ENCODE peak calls at places on chromosome 2, in six cellular contexts. V is Panc1, Q is heart right ventricle, Y is OCI-LY7, Z is HCT116, W is colonic mucosa. R is an unnamed sample.
A peak's percentile ranks its signal among the peaks of the same experiment; 100 is the strongest.

GRCh38 chr2:60515751-60516226 is 37.7 kb downstream of the BCL11A start:
- DNase-seq in Z (no peak), Y (no peak), V (no peak), Q (no peak), W (no peak), R (no peak)

GRCh38 chr2:177265386-177265690 is 811 bp upstream of the NFE2L2 start:
- DNase-seq in Z (no peak), V (no peak), W (peak; percentile 74), Y (no peak), Q (peak; percentile 61), R (peak; percentile 73)

GRCh38 chr2:48965204-48965603 is 189.1 kb downstream of the FSHR start:
- DNase-seq in Y (no peak), V (no peak), Q (no peak), Z (no peak), W (no peak), R (no peak)

GRCh38 chr2:85733121-85733960 is 20.4 kb upstream of the ATOH8 start:
- DNase-seq in Q (no peak), W (no peak), Z (no peak), Y (no peak), V (no peak), R (peak; percentile 27)

GRCh38 chr2:42810971-42811865 is 18.8 kb upstream of the HAAO start:
- DNase-seq in W (peak; percentile 54), Y (no peak), Q (peak; percentile 59), V (no peak), Z (no peak), R (peak; percentile 53)

GRCh38 chr2:98311771-98312545 is 34.3 kb upstream of the CNGA3 start:
- DNase-seq in Q (no peak), Z (no peak), Y (no peak), W (no peak), V (no peak), R (no peak)

GRCh38 chr2:28471214-28471613 is 24.6 kb upstream of the PLB1 start:
- DNase-seq in Q (no peak), Y (no peak), V (no peak), W (no peak), Z (no peak), R (no peak)

GRCh38 chr2:172525601-172526000 is 30.3 kb upstream of the PDK1 start:
- DNase-seq in Q (no peak), Y (peak; percentile 8), Z (no peak), V (no peak), W (no peak), R (no peak)

GRCh38 chr2:70596739-70597138 is 43.1 kb upstream of the TGFA start:
- DNase-seq in Q (no peak), Z (peak; percentile 59), V (no peak), W (no peak), Y (no peak), R (peak; percentile 25)

GRCh38 chr2:74552914-74553811 is 579 bp downstream of the LOXL3 start:
- DNase-seq in Z (no peak), V (no peak), W (no peak), Q (no peak), Y (no peak), R (no peak)

GRCh38 chr2:55618025-55618648 is 715 bp upstream of the PPP4R3B start:
- DNase-seq in Y (peak; percentile 44), Q (no peak), V (no peak), Z (no peak), W (no peak), R (no peak)

GRCh38 chr2:184197413-184197812 is 400.9 kb upstream of the ZNF804A start:
- DNase-seq in Y (no peak), Q (no peak), Z (no peak), W (no peak), V (no peak), R (no peak)

GRCh38 chr2:176527141-176527901 is 258.1 kb downstream of the MTX2 start:
- DNase-seq in V (no peak), Y (no peak), Q (no peak), W (no peak), Z (no peak), R (peak; percentile 22)

GRCh38 chr2:240783819-240784621 is 36.0 kb downstream of the KIF1A start:
- DNase-seq in Q (peak; percentile 9), Y (no peak), V (no peak), Z (no peak), W (no peak), R (peak; percentile 51)

GRCh38 chr2:237639441-237640220 is 12.2 kb downstream of the LRRFIP1 start:
- DNase-seq in W (no peak), Z (no peak), V (no peak), Y (no peak), Q (no peak), R (no peak)

GRCh38 chr2:10282621-10283105 is 20.0 kb upstream of the HPCAL1 start:
- DNase-seq in Z (no peak), Q (no peak), W (no peak), V (no peak), Y (no peak), R (no peak)

GRCh38 chr2:67290451-67290991 is 106.6 kb upstream of the ETAA1 start:
- DNase-seq in W (no peak), Q (no peak), Z (peak; percentile 3), Y (no peak), V (no peak), R (no peak)

GRCh38 chr2:71859211-71859847 is 288.3 kb downstream of the CYP26B1 start:
- DNase-seq in V (no peak), Z (no peak), Y (no peak), Q (no peak), W (no peak), R (no peak)

GRCh38 chr2:196206804-196207203 is 35.4 kb upstream of the STK17B start:
- DNase-seq in V (no peak), Q (no peak), Y (no peak), Z (no peak), W (no peak), R (no peak)

GRCh38 chr2:24204505-24204904 is 29.7 kb downstream of the FAM228A start:
- DNase-seq in W (no peak), Q (no peak), Y (no peak), V (no peak), Z (no peak), R (no peak)

GRCh38 chr2:54656863-54657262 is 66.6 kb upstream of the EML6 start:
- DNase-seq in Z (no peak), Q (no peak), W (no peak), Y (no peak), V (no peak), R (no peak)

GRCh38 chr2:176002684-176003225 is 688 bp upstream of the LNPK start:
- DNase-seq in V (no peak), W (no peak), Q (no peak), Y (no peak), Z (no peak), R (peak; percentile 47)

GRCh38 chr2:43905871-43906270 is 67.1 kb downstream of the ABCG8 start:
- DNase-seq in W (no peak), Z (no peak), V (no peak), Y (no peak), Q (no peak), R (no peak)

GRCh38 chr2:138787053-138787666 is 7.0 kb upstream of the NXPH2 start:
- DNase-seq in Q (no peak), W (no peak), V (peak; percentile 18), Y (peak; percentile 33), Z (peak; percentile 31), R (no peak)

GRCh38 chr2:12120281-12121150 is 374.1 kb downstream of the LPIN1 start:
- DNase-seq in Q (no peak), Y (no peak), Z (no peak), V (no peak), W (no peak), R (no peak)

GRCh38 chr2:237154050-237154638 is 68.5 kb downstream of the COPS8 start:
- DNase-seq in Y (peak; percentile 79), Q (no peak), V (no peak), Z (peak; percentile 52), W (no peak), R (no peak)

GRCh38 chr2:149538138-149538833 is 49.3 kb downstream of the MMADHC start:
- DNase-seq in Q (no peak), Z (no peak), Y (no peak), W (no peak), V (no peak), R (no peak)

GRCh38 chr2:110731064-110731463 is 1.3 kb upstream of the ACOXL start:
- DNase-seq in W (no peak), V (no peak), Z (no peak), Y (peak; percentile 39), Q (no peak), R (no peak)
- H3K4me3 ChIP-seq in W (no peak overlapping the region), V (no peak overlapping the region), Z (no peak overlapping the region), Y (no peak overlapping the region), Q (no peak overlapping the region), R (no peak overlapping the region)

GRCh38 chr2:8247905-8248622 is 433.8 kb upstream of the ID2 start:
- DNase-seq in W (no peak), Q (no peak), Y (no peak), V (no peak), Z (no peak), R (no peak)
- H3K9me3 ChIP-seq in W (no peaks in the 10 kb centered on the region), Q (no peaks in the 10 kb centered on the region), Y (peaks cover 36% of the 10 kb centered on the region), V (no peaks in the 10 kb centered on the region), Z (no peaks in the 10 kb centered on the region), R (peaks cover 19% of the 10 kb centered on the region)

GRCh38 chr2:27078267-27079194 is at the start of gene EMILIN1:
- DNase-seq in W (peak; percentile 68), Q (peak; percentile 86), Y (no peak), V (no peak), Z (no peak), R (peak; percentile 87)

GRCh38 chr2:27077231-27077630 is 1.2 kb upstream of the EMILIN1 start:
- DNase-seq in Y (peak; percentile 59), W (no peak), Z (no peak), Q (no peak), V (no peak), R (no peak)

GRCh38 chr2:27080603-27080938 is 2.2 kb downstream of the EMILIN1 start:
- DNase-seq in Q (no peak), Z (no peak), V (no peak), W (no peak), Y (no peak), R (no peak)

GRCh38 chr2:27080140-27080469 is 1.7 kb downstream of the EMILIN1 start:
- DNase-seq in V (no peak), W (no peak), Y (no peak), Z (no peak), Q (no peak), R (no peak)

GRCh38 chr2:27079233-27080139 is 1.1 kb downstream of the EMILIN1 start:
- DNase-seq in V (no peak), Z (no peak), Y (no peak), Q (no peak), W (no peak), R (no peak)
- H3K27ac ChIP-seq in V (no peak overlapping the region), Z (no peak overlapping the region), Y (no peak overlapping the region), Q (peak overlapping the region; percentile 76), W (peak overlapping the region; percentile 95), R (peak overlapping the region; percentile 82)

GRCh38 chr2:58047373-58047674 is 718 bp downstream of the VRK2 start:
- DNase-seq in Y (no peak), V (no peak), W (no peak), Z (no peak), Q (no peak), R (peak; percentile 59)

GRCh38 chr2:58046335-58046584 is 346 bp upstream of the VRK2 start:
- DNase-seq in Z (no peak), Y (no peak), W (no peak), Q (no peak), V (no peak), R (no peak)

GRCh38 chr2:58044145-58044544 is 2.5 kb upstream of the VRK2 start:
- DNase-seq in Q (no peak), Y (no peak), W (no peak), Z (no peak), V (no peak), R (no peak)

GRCh38 chr2:58046585-58047372 is at the start of gene VRK2:
- DNase-seq in V (peak; percentile 69), Q (peak; percentile 88), W (peak; percentile 93), Z (peak; percentile 90), Y (peak; percentile 93), R (peak; percentile 94)

GRCh38 chr2:58045580-58046334 is 849 bp upstream of the VRK2 start:
- DNase-seq in V (no peak), W (no peak), Q (no peak), Z (no peak), Y (peak; percentile 15), R (no peak)
- H3K4me3 ChIP-seq in V (peak overlapping the region; percentile 86), W (peak overlapping the region; percentile 73), Q (peak overlapping the region; percentile 84), Z (peak overlapping the region; percentile 71), Y (peak overlapping the region; percentile 76), R (peak overlapping the region; percentile 87)

R was measured in heart left ventricle.